ENCODE peak calls at places on chromosomes 6 and 20, in five cellular contexts. E, F, A, W and S are unnamed samples.

GRCh38 chr6:36216559-36216958 is 20.0 kb downstream of the BRPF3 start:
- DNase-seq in E (no peak), F (no peak), A (peak; percentile 54), W (no peak), S (no peak)

GRCh38 chr6:14333556-14334305 is 216.2 kb downstream of the CD83 start:
- DNase-seq in E (no peak), F (no peak), A (peak; percentile 66), W (no peak), S (no peak)

GRCh38 chr20:21106171-21106694 is at the start of gene LINC00237:
- DNase-seq in E (no peak), F (no peak), A (no peak), W (no peak), S (no peak)

GRCh38 chr20:15831201-15831600 is 742.0 kb downstream of the KIF16B start:
- DNase-seq in E (no peak), F (no peak), A (no peak), W (no peak), S (no peak)

GRCh38 chr6:52596371-52597028 is 19.6 kb upstream of the TRAM2 start:
- DNase-seq in E (no peak), F (peak; percentile 26), A (peak; percentile 69), W (no peak), S (peak; percentile 83)

GRCh38 chr6:169292340-169293124 is 38.9 kb upstream of the THBS2 start:
- DNase-seq in E (no peak), F (peak; percentile 76), A (peak; percentile 97), W (no peak), S (peak; percentile 87)

GRCh38 chr6:3446197-3446596 is 10.7 kb downstream of the SLC22A23 start:
- DNase-seq in E (no peak), F (no peak), A (no peak), W (no peak), S (no peak)

GRCh38 chr6:166989427-166990034 is 9.7 kb upstream of the CEP43 start:
- DNase-seq in E (peak; percentile 16), F (peak; percentile 30), A (peak; percentile 23), W (peak; percentile 25), S (peak; percentile 62)